ENCODE peak calls at places on chromosome 5, in eight cellular contexts. One of them, this sample, is unnamed.

GRCh38 chr5:95035891-95036675 is 248.8 kb downstream of the MCTP1 start:
- DNase-seq in fibroblast of lung: no peak
- DNase-seq in HFF-Myc: no peak
- DNase-seq in cardiac fibroblast: peak
- DNase-seq in Caco-2: no peak
- DNase-seq in GM12864: no peak
- DNase-seq in left ventricle myocardium inferior: no peak
- DNase-seq in dorsolateral prefrontal cortex: no peak
- DNase-seq in this sample: peak

GRCh38 chr5:61431923-61432620 is 100.0 kb downstream of the ZSWIM6 start:
- DNase-seq in left ventricle myocardium inferior: no peak
- DNase-seq in Caco-2: no peak
- DNase-seq in cardiac fibroblast: no peak
- DNase-seq in HFF-Myc: no peak
- DNase-seq in fibroblast of lung: peak
- DNase-seq in dorsolateral prefrontal cortex: no peak
- DNase-seq in GM12864: no peak
- DNase-seq in this sample: peak

GRCh38 chr5:95901676-95902646 is 59.7 kb downstream of the ELL2 start:
- DNase-seq in left ventricle myocardium inferior: no peak
- DNase-seq in GM12864: no peak
- DNase-seq in dorsolateral prefrontal cortex: no peak
- DNase-seq in Caco-2: no peak
- DNase-seq in fibroblast of lung: peak
- DNase-seq in cardiac fibroblast: peak
- DNase-seq in HFF-Myc: peak
- DNase-seq in this sample: peak

GRCh38 chr5:90557391-90557790 is 1.2 kb upstream of the ADGRV1 start:
- DNase-seq in dorsolateral prefrontal cortex: no peak
- DNase-seq in left ventricle myocardium inferior: no peak
- DNase-seq in fibroblast of lung: no peak
- DNase-seq in HFF-Myc: no peak
- DNase-seq in cardiac fibroblast: no peak
- DNase-seq in Caco-2: no peak
- DNase-seq in GM12864: no peak
- DNase-seq in this sample: no peak

GRCh38 chr5:150642567-150642927 is 2.1 kb downstream of the SYNPO start:
- DNase-seq in cardiac fibroblast: peak
- DNase-seq in HFF-Myc: no peak
- DNase-seq in fibroblast of lung: peak
- DNase-seq in left ventricle myocardium inferior: peak
- DNase-seq in Caco-2: no peak
- DNase-seq in GM12864: no peak
- DNase-seq in dorsolateral prefrontal cortex: no peak
- DNase-seq in this sample: peak

GRCh38 chr5:115333164-115333563 is 36.7 kb upstream of the CCDC112 start:
- DNase-seq in left ventricle myocardium inferior: no peak
- DNase-seq in GM12864: no peak
- DNase-seq in Caco-2: no peak
- DNase-seq in fibroblast of lung: peak
- DNase-seq in HFF-Myc: no peak
- DNase-seq in dorsolateral prefrontal cortex: no peak
- DNase-seq in cardiac fibroblast: no peak
- DNase-seq in this sample: no peak

GRCh38 chr5:100424017-100424416 is 111.2 kb upstream of the FAM174A start:
- DNase-seq in Caco-2: no peak
- DNase-seq in cardiac fibroblast: peak
- DNase-seq in GM12864: no peak
- DNase-seq in HFF-Myc: no peak
- DNase-seq in dorsolateral prefrontal cortex: no peak
- DNase-seq in left ventricle myocardium inferior: no peak
- DNase-seq in fibroblast of lung: no peak
- DNase-seq in this sample: no peak

GRCh38 chr5:57937025-57937424 is 454.4 kb upstream of the ACTBL2 start:
- DNase-seq in fibroblast of lung: peak
- DNase-seq in cardiac fibroblast: peak
- DNase-seq in HFF-Myc: peak
- DNase-seq in left ventricle myocardium inferior: no peak
- DNase-seq in Caco-2: no peak
- DNase-seq in GM12864: no peak
- DNase-seq in dorsolateral prefrontal cortex: no peak
- DNase-seq in this sample: peak

GRCh38 chr5:30368064-30368463 is 825.4 kb upstream of the CDH6 start:
- DNase-seq in fibroblast of lung: no peak
- DNase-seq in GM12864: no peak
- DNase-seq in cardiac fibroblast: no peak
- DNase-seq in HFF-Myc: no peak
- DNase-seq in Caco-2: no peak
- DNase-seq in left ventricle myocardium inferior: no peak
- DNase-seq in dorsolateral prefrontal cortex: no peak
- DNase-seq in this sample: no peak

DNA sequence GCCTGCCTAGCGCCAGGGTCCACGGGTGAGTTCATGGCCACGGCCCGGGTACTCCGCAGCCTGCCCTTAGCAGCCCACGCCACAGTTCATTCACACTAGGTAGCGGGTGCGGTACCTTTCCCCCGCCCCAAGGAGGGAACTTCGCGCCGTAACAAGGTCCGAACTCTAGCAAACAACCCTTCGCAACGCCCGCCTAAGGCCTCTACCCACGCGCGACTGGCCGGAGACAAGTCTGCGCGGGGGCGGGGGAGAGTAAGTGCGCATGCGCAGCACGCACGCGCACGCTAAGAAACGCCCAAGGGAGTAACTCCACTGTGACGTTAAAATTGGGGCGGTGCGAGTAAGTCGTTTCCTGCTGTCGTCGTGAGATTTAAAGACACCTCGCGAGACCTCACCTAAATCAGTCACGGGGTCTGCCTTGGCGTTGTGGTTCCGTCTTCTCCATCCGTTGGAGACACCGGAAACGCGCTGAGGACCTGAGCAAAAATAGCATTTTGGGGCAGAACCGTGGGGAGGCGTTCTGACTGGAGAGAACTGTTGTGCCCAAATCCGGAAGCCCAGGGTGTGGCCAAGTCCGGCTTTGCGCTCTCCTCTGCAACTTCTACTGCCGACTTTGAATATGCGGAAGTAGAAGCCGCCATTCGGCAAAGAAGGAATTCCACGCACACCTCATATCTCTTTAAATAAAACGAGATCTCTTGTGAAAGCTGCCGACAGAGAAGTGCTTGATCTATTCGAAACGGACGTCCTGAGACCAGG is at the start of gene RAPGEF6:
- DNase-seq in fibroblast of lung: peak
- DNase-seq in cardiac fibroblast: peak
- DNase-seq in HFF-Myc: peak
- DNase-seq in GM12864: peak
- DNase-seq in dorsolateral prefrontal cortex: peak
- DNase-seq in Caco-2: peak
- DNase-seq in left ventricle myocardium inferior: peak
- DNase-seq in this sample: peak
- TF ChIP-seq CTCF in fibroblast of lung: peak
- TF ChIP-seq CTCF in cardiac fibroblast: no peak
- TF ChIP-seq CTCF in HFF-Myc: no peak
- TF ChIP-seq CTCF in GM12864: no peak
- TF ChIP-seq CTCF in dorsolateral prefrontal cortex: no peak
- TF ChIP-seq CTCF in Caco-2: no peak
- TF ChIP-seq CTCF in left ventricle myocardium inferior: peak
- TF ChIP-seq CTCF in this sample: no peak

GRCh38 chr5:14157494-14157782 is 14.3 kb downstream of the TRIO start:
- DNase-seq in left ventricle myocardium inferior: no peak
- DNase-seq in Caco-2: no peak
- DNase-seq in HFF-Myc: no peak
- DNase-seq in dorsolateral prefrontal cortex: no peak
- DNase-seq in GM12864: no peak
- DNase-seq in cardiac fibroblast: no peak
- DNase-seq in fibroblast of lung: no peak
- DNase-seq in this sample: no peak
- H3K4me3 ChIP-seq in left ventricle myocardium inferior: no peak
- H3K4me3 ChIP-seq in Caco-2: no peak
- H3K4me3 ChIP-seq in HFF-Myc: peak
- H3K4me3 ChIP-seq in dorsolateral prefrontal cortex: no peak
- H3K4me3 ChIP-seq in GM12864: no peak
- H3K4me3 ChIP-seq in cardiac fibroblast: peak
- H3K4me3 ChIP-seq in fibroblast of lung: peak
- H3K4me3 ChIP-seq in this sample: peak

GRCh38 chr5:137580030-137580429 is 80.9 kb upstream of the SPOCK1 start:
- DNase-seq in dorsolateral prefrontal cortex: no peak
- DNase-seq in cardiac fibroblast: no peak
- DNase-seq in HFF-Myc: no peak
- DNase-seq in GM12864: no peak
- DNase-seq in left ventricle myocardium inferior: no peak
- DNase-seq in fibroblast of lung: no peak
- DNase-seq in Caco-2: no peak
- DNase-seq in this sample: no peak
- TF ChIP-seq CTCF in dorsolateral prefrontal cortex: no peak
- TF ChIP-seq CTCF in cardiac fibroblast: peak
- TF ChIP-seq CTCF in HFF-Myc: peak
- TF ChIP-seq CTCF in GM12864: peak
- TF ChIP-seq CTCF in left ventricle myocardium inferior: peak
- TF ChIP-seq CTCF in fibroblast of lung: peak
- TF ChIP-seq CTCF in Caco-2: peak
- TF ChIP-seq CTCF in this sample: peak

DNA sequence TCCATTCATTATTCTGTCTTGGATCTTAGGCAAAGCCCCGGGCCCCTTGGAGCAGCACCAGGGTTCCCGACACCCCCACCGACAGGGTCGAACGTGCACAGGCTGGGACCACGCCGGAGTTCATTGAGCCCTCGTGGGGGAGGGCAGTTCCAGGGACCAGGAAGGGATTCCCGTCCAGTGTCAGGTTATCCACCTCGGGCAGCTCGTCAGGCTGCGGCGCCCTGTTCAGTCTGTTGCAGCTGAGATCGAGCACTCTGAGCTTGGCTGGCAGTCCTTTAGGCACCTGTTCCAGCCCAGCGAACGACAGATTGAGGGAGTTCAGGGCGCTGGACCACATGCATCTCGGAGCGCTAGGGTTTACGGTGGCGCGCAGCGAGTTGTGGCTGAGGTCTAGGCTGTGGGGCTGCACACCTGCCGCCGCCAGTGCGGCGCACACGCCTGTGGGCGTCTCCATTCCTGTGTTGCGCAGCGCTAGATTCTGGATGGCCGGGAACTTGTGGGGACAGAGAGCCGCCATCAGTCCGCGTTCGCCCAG is 1.1 kb downstream of the CD14 start:
- DNase-seq in Caco-2: peak
- DNase-seq in HFF-Myc: no peak
- DNase-seq in GM12864: no peak
- DNase-seq in left ventricle myocardium inferior: no peak
- DNase-seq in cardiac fibroblast: no peak
- DNase-seq in fibroblast of lung: no peak
- DNase-seq in dorsolateral prefrontal cortex: no peak
- DNase-seq in this sample: no peak
- H3K4me3 ChIP-seq in Caco-2: peak
- H3K4me3 ChIP-seq in HFF-Myc: peak
- H3K4me3 ChIP-seq in GM12864: peak
- H3K4me3 ChIP-seq in left ventricle myocardium inferior: peak
- H3K4me3 ChIP-seq in cardiac fibroblast: peak
- H3K4me3 ChIP-seq in fibroblast of lung: peak
- H3K4me3 ChIP-seq in dorsolateral prefrontal cortex: peak
- H3K4me3 ChIP-seq in this sample: peak

DNA sequence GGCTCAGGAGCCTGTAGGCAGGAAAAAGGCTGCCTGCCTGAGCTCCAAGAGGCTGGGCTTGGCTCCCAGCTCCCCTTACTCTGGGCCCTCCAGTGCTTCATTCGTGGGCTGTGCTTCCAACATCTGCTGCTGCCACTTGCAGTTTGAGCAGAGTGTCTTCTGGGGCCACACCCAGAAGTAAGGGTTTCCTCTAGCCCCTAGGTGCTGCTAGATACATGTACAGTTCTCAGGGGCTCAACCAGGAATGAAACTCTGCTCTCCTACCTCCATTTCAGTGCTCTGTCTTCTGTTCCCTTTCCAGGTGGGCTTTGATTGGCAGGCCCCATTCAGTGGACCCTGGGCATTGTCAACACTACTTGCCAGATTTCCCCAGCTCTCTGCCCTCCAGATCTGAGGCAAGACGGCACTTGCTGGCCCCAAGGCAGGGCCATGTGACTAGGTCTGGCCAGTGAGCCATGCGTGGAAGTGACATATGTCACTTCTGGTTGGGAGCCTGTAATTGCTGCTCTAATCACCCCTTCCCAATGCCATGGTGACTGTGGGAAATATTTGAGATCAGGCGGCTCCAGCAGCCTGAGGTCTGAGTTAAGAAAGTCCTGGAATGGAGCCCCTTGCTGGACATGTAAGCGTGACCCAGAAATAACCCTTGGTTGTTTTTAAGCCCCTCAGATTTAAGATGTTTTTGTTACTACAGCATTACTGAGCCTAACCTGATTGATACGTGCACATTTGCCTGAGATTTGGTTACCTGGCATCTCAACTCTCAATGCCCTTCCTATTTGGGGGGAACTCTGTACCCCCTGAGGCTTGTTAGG is 9.4 kb upstream of the BOD1 start:
- DNase-seq in dorsolateral prefrontal cortex: no peak
- DNase-seq in Caco-2: no peak
- DNase-seq in GM12864: no peak
- DNase-seq in left ventricle myocardium inferior: no peak
- DNase-seq in HFF-Myc: no peak
- DNase-seq in cardiac fibroblast: peak
- DNase-seq in fibroblast of lung: no peak
- DNase-seq in this sample: no peak
- TF ChIP-seq CTCF in dorsolateral prefrontal cortex: no peak
- TF ChIP-seq CTCF in Caco-2: peak
- TF ChIP-seq CTCF in GM12864: peak
- TF ChIP-seq CTCF in left ventricle myocardium inferior: peak
- TF ChIP-seq CTCF in HFF-Myc: no peak
- TF ChIP-seq CTCF in cardiac fibroblast: peak
- TF ChIP-seq CTCF in fibroblast of lung: peak
- TF ChIP-seq CTCF in this sample: no peak

GRCh38 chr5:40688127-40688756 is 8.5 kb downstream of the PTGER4 start:
- DNase-seq in HFF-Myc: peak
- DNase-seq in Caco-2: peak
- DNase-seq in fibroblast of lung: peak
- DNase-seq in cardiac fibroblast: peak
- DNase-seq in dorsolateral prefrontal cortex: peak
- DNase-seq in left ventricle myocardium inferior: peak
- DNase-seq in GM12864: peak
- DNase-seq in this sample: peak
- H3K4me3 ChIP-seq in HFF-Myc: no peak
- H3K4me3 ChIP-seq in Caco-2: no peak
- H3K4me3 ChIP-seq in fibroblast of lung: peak
- H3K4me3 ChIP-seq in cardiac fibroblast: no peak
- H3K4me3 ChIP-seq in dorsolateral prefrontal cortex: peak
- H3K4me3 ChIP-seq in left ventricle myocardium inferior: peak
- H3K4me3 ChIP-seq in GM12864: no peak
- H3K4me3 ChIP-seq in this sample: no peak